ENCODE peak calls at places on chromosome 12, in five cellular contexts. K is COR-L47, X is cardiac muscle cell, J is Karpas-422, L is HEK293T. F is an unnamed sample.

GRCh38 chr12:22283006-22283506 is 51.5 kb downstream of the ST8SIA1 start:
- DNase-seq in K (no peak), X (peak; percentile 89), J (no peak), L (no peak), F (no peak)

GRCh38 chr12:21566907-21567355 is 37.7 kb downstream of the GYS2 start:
- DNase-seq in K (no peak), X (no peak), J (no peak), L (no peak), F (no peak)

GRCh38 chr12:62919827-62920226 is 15.1 kb downstream of the PPM1H start:
- DNase-seq in K (peak; percentile 97), X (peak; percentile 18), J (no peak), L (no peak), F (no peak)

GRCh38 chr12:131386167-131386521 is 324.7 kb upstream of the SFSWAP start:
- DNase-seq in K (no peak), X (no peak), J (no peak), L (no peak), F (no peak)

GRCh38 chr12:93306636-93307035 is 71.1 kb upstream of the NUDT4 start:
- DNase-seq in K (no peak), X (no peak), J (no peak), L (no peak), F (no peak)

GRCh38 chr12:24909667-24910066 is 39.2 kb downstream of the BCAT1 start:
- DNase-seq in K (no peak), X (peak; percentile 75), J (no peak), L (no peak), F (no peak)

GRCh38 chr12:47778842-47779241 is 5.8 kb downstream of the SLC48A1 start:
- DNase-seq in K (no peak), X (no peak), J (no peak), L (no peak), F (no peak)

GRCh38 chr12:15996254-15996653 is 85.1 kb downstream of the DERA start:
- DNase-seq in K (no peak), X (peak; percentile 58), J (peak; percentile 45), L (no peak), F (no peak)

GRCh38 chr12:6249580-6249979 is 49.4 kb downstream of the CD9 start:
- DNase-seq in K (no peak), X (no peak), J (no peak), L (no peak), F (no peak)

GRCh38 chr12:100995201-100995600 is 200.6 kb downstream of the ANO4 start:
- DNase-seq in K (no peak), X (peak; percentile 44), J (no peak), L (no peak), F (peak; percentile 47)

GRCh38 chr12:75603475-75603874 is 92.1 kb upstream of the KRR1 start:
- DNase-seq in K (no peak), X (peak; percentile 33), J (no peak), L (no peak), F (no peak)

GRCh38 chr12:123045678-123046077 is 65.2 kb downstream of the ARL6IP4 start:
- DNase-seq in K (no peak), X (no peak), J (no peak), L (no peak), F (no peak)

GRCh38 chr12:115815924-115816323 is 461.6 kb downstream of the MED13L start:
- DNase-seq in K (no peak), X (no peak), J (no peak), L (no peak), F (no peak)

GRCh38 chr12:94942663-94943062 is 60.8 kb downstream of the NDUFA12 start:
- DNase-seq in K (no peak), X (no peak), J (no peak), L (no peak), F (no peak)

GRCh38 chr12:57454566-57455373 is at the start of gene INHBE:
- DNase-seq in K (peak; percentile 28), X (peak; percentile 89), J (peak; percentile 77), L (no peak), F (peak; percentile 54)

GRCh38 chr12:6961695-6962284 is 8.7 kb downstream of the PHB2 start:
- DNase-seq in K (peak; percentile 76), X (peak; percentile 81), J (peak; percentile 90), L (peak; percentile 79), F (peak; percentile 72)

GRCh38 chr12:68154768-68155167 is 4.8 kb downstream of the IFNG start:
- DNase-seq in K (no peak), X (no peak), J (no peak), L (no peak), F (no peak)

GRCh38 chr12:114812858-114813761 is 129.1 kb upstream of the TBX3 start:
- DNase-seq in K (no peak), X (peak; percentile 56), J (no peak), L (peak; percentile 25), F (peak; percentile 59)

GRCh38 chr12:120709976-120710804 is at the start of gene UNC119B:
- DNase-seq in K (peak; percentile 54), X (peak; percentile 61), J (peak; percentile 85), L (peak; percentile 83), F (peak; percentile 64)

GRCh38 chr12:124742111-124742510 is 121.6 kb downstream of the SCARB1 start:
- DNase-seq in K (peak; percentile 57), X (no peak), J (no peak), L (no peak), F (no peak)

GRCh38 chr12:108218911-108219310 is 89.8 kb downstream of the WSCD2 start:
- DNase-seq in K (no peak), X (no peak), J (no peak), L (no peak), F (no peak)

GRCh38 chr12:108129017-108129812 is at the start of gene WSCD2:
- DNase-seq in K (peak; percentile 45), X (peak; percentile 11), J (no peak), L (peak; percentile 65), F (peak; percentile 87)

GRCh38 chr12:120126635-120127005 is 10.1 kb upstream of the RAB35 start:
- DNase-seq in K (no peak), X (peak; percentile 50), J (no peak), L (no peak), F (no peak)

GRCh38 chr12:53056296-53056695 is 6.4 kb downstream of the TNS2 start:
- DNase-seq in K (no peak), X (peak; percentile 13), J (no peak), L (no peak), F (no peak)